ENCODE peak calls at places on chromosome 22, in four cellular contexts. Q is DMS153, W is activated T-cell treated with anti-CD3 and anti-CD28 coated beads for 1 hour, X is GM12891. C is an unnamed sample.

GRCh38 chr22:28430656-28431055 is 249.0 kb downstream of the TTC28 start:
- DNase-seq in X (no peak), Q (no peak), W (no peak), C (no peak)

GRCh38 chr22:49540084-49540483 is 287.6 kb downstream of the BRD1 start:
- DNase-seq in W (no peak), Q (no peak), X (no peak), C (no peak)

GRCh38 chr22:21917959-21918261 is 34.7 kb downstream of the PPM1F start:
- DNase-seq in Q (no peak), W (no peak), X (no peak), C (no peak)

GRCh38 chr22:32202539-32203180 is 2.2 kb downstream of the RFPL2 start:
- DNase-seq in Q (peak; percentile 53), X (no peak), W (no peak), C (peak; percentile 67)

GRCh38 chr22:43880743-43881055 is 11.1 kb downstream of the PNPLA5 start:
- DNase-seq in W (no peak), X (no peak), Q (no peak), C (no peak)

GRCh38 chr22:34973016-34973415 is 92.9 kb upstream of the ISX start:
- DNase-seq in W (no peak), X (no peak), Q (no peak), C (no peak)

GRCh38 chr22:35631597-35631996 is 14.5 kb upstream of the MB start:
- DNase-seq in Q (no peak), X (peak; percentile 37), W (no peak), C (no peak)

GRCh38 chr22:20803696-20804324 is 29.9 kb downstream of the SERPIND1 start:
- DNase-seq in Q (no peak), W (no peak), X (no peak), C (no peak)

GRCh38 chr22:40588726-40589125 is 47.8 kb downstream of the MRTFA start:
- DNase-seq in W (no peak), X (no peak), Q (no peak), C (no peak)

GRCh38 chr22:19786959-19787848 is 26.6 kb downstream of the TBX1 start:
- DNase-seq in X (no peak), Q (no peak), W (no peak), C (no peak)

GRCh38 chr22:42662114-42663021 is 13.2 kb upstream of the CYB5R3 start:
- DNase-seq in Q (peak; percentile 51), X (peak; percentile 70), W (peak; percentile 79), C (no peak)

GRCh38 chr22:47967841-47968240 is 1205.4 kb downstream of the TBC1D22A start:
- DNase-seq in X (no peak), Q (no peak), W (no peak), C (no peak)

GRCh38 chr22:38069372-38070249 is 12.4 kb downstream of the PICK1 start:
- DNase-seq in W (no peak), X (no peak), Q (no peak), C (no peak)

GRCh38 chr22:22855085-22855484 is 32.5 kb upstream of the IGLL5 start:
- DNase-seq in W (no peak), Q (no peak), X (no peak), C (no peak)

GRCh38 chr22:40107244-40107643 is 70.5 kb upstream of the TNRC6B start:
- DNase-seq in Q (no peak), X (no peak), W (no peak), C (no peak)

GRCh38 chr22:17283423-17283822 is 64.2 kb upstream of the ADA2 start:
- DNase-seq in W (no peak), X (no peak), Q (no peak), C (no peak)

GRCh38 chr22:38078046-38078840 is 5.7 kb downstream of the SLC16A8 start:
- DNase-seq in W (no peak), Q (no peak), X (no peak), C (no peak)

GRCh38 chr22:47631571-47632102 is 869.2 kb downstream of the TBC1D22A start:
- DNase-seq in Q (peak; percentile 81), X (no peak), W (no peak), C (no peak)

GRCh38 chr22:27790396-27791216 is 10.9 kb downstream of the MN1 start:
- DNase-seq in W (no peak), X (no peak), Q (no peak), C (no peak)

GRCh38 chr22:38315801-38316339 is 1.4 kb downstream of the CSNK1E start:
- DNase-seq in W (no peak), Q (no peak), X (no peak), C (no peak)

GRCh38 chr22:48874956-48875355 is 952.7 kb downstream of the BRD1 start:
- DNase-seq in W (no peak), X (no peak), Q (no peak), C (no peak)

GRCh38 chr22:38943181-38943580 is 14.2 kb upstream of the APOBEC3A start:
- DNase-seq in W (no peak), Q (no peak), X (no peak), C (no peak)